ENCODE peak calls at places on chromosomes 2 and 18, in four cellular contexts. O, L, Q and P are unnamed samples.
A peak's percentile ranks its signal among the peaks of the same experiment; 100 is the strongest.

GRCh38 chr18:39167990-39168389 is 1602.4 kb upstream of the CELF4 start:
- DNase-seq in O (no peak), L (no peak), Q (no peak), P (no peak)

GRCh38 chr2:235762832-235763598 is 269.2 kb downstream of the AGAP1 start:
- DNase-seq in L (no peak), Q (no peak), O (no peak), P (no peak)

GRCh38 chr2:6423944-6424343 is 441.8 kb downstream of the CMPK2 start:
- DNase-seq in O (no peak), Q (no peak), L (no peak), P (no peak)

GRCh38 chr2:52882974-52883373 is 884.6 kb upstream of the CHAC2 start:
- DNase-seq in Q (no peak), L (no peak), O (no peak), P (no peak)

GRCh38 chr2:208222351-208222750 is 32.5 kb downstream of the IDH1 start:
- DNase-seq in O (no peak), Q (no peak), L (no peak), P (no peak)

GRCh38 chr2:16626497-16626896 is 39.1 kb downstream of the CYRIA start:
- DNase-seq in L (no peak), Q (no peak), O (no peak), P (no peak)

GRCh38 chr18:3710712-3711269 is 260.8 kb downstream of the TGIF1 start:
- DNase-seq in L (peak; percentile 36), O (no peak), Q (peak; percentile 67), P (peak; percentile 39)

GRCh38 chr2:238038203-238038602 is 22.6 kb upstream of the SCLY start:
- DNase-seq in O (no peak), Q (no peak), L (no peak), P (no peak)

GRCh38 chr18:79853303-79853992 is 55.7 kb downstream of the KCNG2 start:
- DNase-seq in L (no peak), Q (no peak), O (no peak), P (no peak)

GRCh38 chr2:127584047-127584446 is 48.6 kb downstream of the MYO7B start:
- DNase-seq in L (no peak), Q (no peak), O (no peak), P (no peak)

GRCh38 chr2:194343167-194343566 is 1313.9 kb upstream of the SLC39A10 start:
- DNase-seq in L (no peak), Q (no peak), O (no peak), P (no peak)

GRCh38 chr2:143083636-143084035 is 45.6 kb upstream of the ARHGAP15 start:
- DNase-seq in Q (no peak), O (no peak), L (no peak), P (peak; percentile 63)

GRCh38 chr2:181354626-181355025 is 102.6 kb upstream of the ITGA4 start:
- DNase-seq in L (no peak), Q (no peak), O (no peak), P (peak; percentile 73)

GRCh38 chr18:69008538-69008937 is 210.7 kb downstream of the CCDC102B start:
- DNase-seq in Q (no peak), O (no peak), L (no peak), P (no peak)

GRCh38 chr2:197168705-197169104 is 141.9 kb downstream of the ANKRD44 start:
- DNase-seq in Q (peak; percentile 30), L (no peak), O (peak; percentile 82), P (peak; percentile 47)

GRCh38 chr18:39611381-39612090 is 2045.9 kb upstream of the CELF4 start:
- DNase-seq in L (no peak), Q (no peak), O (no peak), P (peak; percentile 5)

GRCh38 chr2:53896864-53897263 is 37.1 kb upstream of the GPR75 start:
- DNase-seq in Q (no peak), O (no peak), L (no peak), P (peak; percentile 47)

GRCh38 chr18:36312806-36313395 is 15.4 kb downstream of the FHOD3 start:
- DNase-seq in L (no peak), O (peak; percentile 5), Q (no peak), P (peak; percentile 83)

GRCh38 chr2:127219716-127220090 is 396 bp downstream of the CYP27C1 start:
- DNase-seq in O (peak; percentile 62), Q (no peak), L (no peak), P (no peak)

GRCh38 chr2:151999058-151999457 is 99.8 kb downstream of the CACNB4 start:
- DNase-seq in Q (peak; percentile 54), O (peak; percentile 79), L (no peak), P (peak; percentile 45)

GRCh38 chr2:121902171-121902591 is 146.7 kb downstream of the TSN start:
- DNase-seq in Q (no peak), L (no peak), O (peak; percentile 67), P (no peak)

GRCh38 chr2:122960727-122961641 is 1064.1 kb upstream of the CNTNAP5 start:
- DNase-seq in O (no peak), L (no peak), Q (no peak), P (no peak)

GRCh38 chr2:112881217-112882000 is 29.6 kb upstream of the IL37 start:
- DNase-seq in L (no peak), Q (no peak), O (no peak), P (peak; percentile 96)

GRCh38 chr2:101558740-101559508 is 84.0 kb upstream of the RFX8 start:
- DNase-seq in L (no peak), O (no peak), Q (no peak), P (peak; percentile 80)

GRCh38 chr18:77262655-77263470 is 13.2 kb downstream of the GALR1 start:
- DNase-seq in L (peak; percentile 62), Q (no peak), O (no peak), P (no peak)

GRCh38 chr2:198657520-198658121 is 800.1 kb downstream of the SATB2 start:
- DNase-seq in Q (no peak), L (no peak), O (no peak), P (peak; percentile 17)

GRCh38 chr18:79361766-79362522 is 33.8 kb upstream of the NFATC1 start:
- DNase-seq in L (no peak), Q (no peak), O (peak; percentile 20), P (peak; percentile 16)

GRCh38 chr2:120436885-120437603 is 91.1 kb downstream of the INHBB start:
- DNase-seq in Q (peak; percentile 53), L (peak; percentile 57), O (peak; percentile 89), P (peak; percentile 18)

GRCh38 chr18:46536215-46536874 is 120.7 kb downstream of the LOXHD1 start:
- DNase-seq in O (no peak), L (no peak), Q (no peak), P (no peak)

GRCh38 chr2:133486706-133487305 is 81.5 kb downstream of the NCKAP5 start:
- DNase-seq in O (no peak), L (no peak), Q (no peak), P (peak; percentile 9)

GRCh38 chr2:121213386-121213785 is 71.6 kb downstream of the TFCP2L1 start:
- DNase-seq in O (no peak), L (no peak), Q (no peak), P (no peak)

GRCh38 chr2:189421644-189422043 is 19.6 kb upstream of the WDR75 start:
- DNase-seq in O (no peak), Q (no peak), L (no peak), P (peak; percentile 73)
- TF ChIP-seq CTCF in O (no peak), Q (no peak), L (no peak), P (no peak)

GRCh38 chr18:59763541-59764136 is 66.4 kb upstream of the CCBE1 start:
- DNase-seq in O (no peak), Q (no peak), L (no peak), P (no peak)
- TF ChIP-seq CTCF in O (no peak), Q (no peak), L (no peak), P (no peak)

GRCh38 chr2:137093116-137093515 is 327.8 kb downstream of the THSD7B start:
- DNase-seq in O (no peak), Q (no peak), L (no peak), P (no peak)

GRCh38 chr2:137096187-137096586 is 330.8 kb downstream of the THSD7B start:
- DNase-seq in O (no peak), L (no peak), Q (no peak), P (no peak)

GRCh38 chr2:137091704-137092103 is 326.4 kb downstream of the THSD7B start:
- DNase-seq in L (no peak), Q (no peak), O (no peak), P (no peak)

DNA sequence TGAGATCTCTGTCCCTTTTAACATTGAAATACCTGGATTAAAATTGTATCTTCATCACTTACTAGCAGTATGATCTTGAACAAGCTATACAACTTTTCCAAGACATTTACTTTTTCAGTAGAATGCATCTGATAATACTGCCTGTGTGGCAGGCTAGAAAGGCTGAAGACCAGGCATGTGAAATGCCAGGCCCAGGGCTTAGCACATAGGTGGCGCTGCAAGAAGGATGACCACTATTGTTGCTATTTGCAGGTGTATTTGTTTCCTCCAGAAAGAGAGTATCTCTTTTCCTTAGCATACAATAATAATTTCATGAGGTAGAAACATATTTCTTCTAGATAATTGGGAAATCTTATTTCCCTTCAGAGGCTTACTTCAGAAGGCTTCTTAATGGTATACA is 331.3 kb downstream of the THSD7B start:
- DNase-seq in L (no peak), Q (no peak), O (peak; percentile 37), P (no peak)
- TF ChIP-seq CTCF in L (no peak), Q (no peak), O (peak; percentile 75), P (no peak)

GRCh38 chr18:43271593-43272432 is 5.5 kb downstream of the SYT4 start:
- DNase-seq in L (no peak), O (no peak), Q (no peak), P (peak; percentile 77)
- TF ChIP-seq CTCF in L (peak; percentile 80), O (peak; percentile 90), Q (peak; percentile 98), P (peak; percentile 84)

GRCh38 chr18:27546991-27547390 is 361.9 kb upstream of the CHST9 start:
- DNase-seq in O (no peak), Q (no peak), L (no peak), P (no peak)

GRCh38 chr18:27544211-27544610 is 359.1 kb upstream of the CHST9 start:
- DNase-seq in Q (no peak), L (no peak), O (no peak), P (no peak)

GRCh38 chr18:27549335-27550039 is 364.4 kb upstream of the CHST9 start:
- DNase-seq in Q (no peak), L (no peak), O (no peak), P (no peak)
- TF ChIP-seq CTCF in Q (no peak), L (no peak), O (peak; percentile 36), P (no peak)

GRCh38 chr2:37020887-37021796 is 54.8 kb upstream of the STRN start:
- DNase-seq in O (no peak), Q (no peak), L (no peak), P (peak; percentile 66)

GRCh38 chr2:37029758-37030157 is 54.4 kb downstream of the HEATR5B start:
- DNase-seq in O (no peak), Q (no peak), L (no peak), P (no peak)

GRCh38 chr2:37020212-37020886 is 54.0 kb upstream of the STRN start:
- DNase-seq in O (no peak), Q (peak; percentile 71), L (no peak), P (peak; percentile 94)

DNA sequence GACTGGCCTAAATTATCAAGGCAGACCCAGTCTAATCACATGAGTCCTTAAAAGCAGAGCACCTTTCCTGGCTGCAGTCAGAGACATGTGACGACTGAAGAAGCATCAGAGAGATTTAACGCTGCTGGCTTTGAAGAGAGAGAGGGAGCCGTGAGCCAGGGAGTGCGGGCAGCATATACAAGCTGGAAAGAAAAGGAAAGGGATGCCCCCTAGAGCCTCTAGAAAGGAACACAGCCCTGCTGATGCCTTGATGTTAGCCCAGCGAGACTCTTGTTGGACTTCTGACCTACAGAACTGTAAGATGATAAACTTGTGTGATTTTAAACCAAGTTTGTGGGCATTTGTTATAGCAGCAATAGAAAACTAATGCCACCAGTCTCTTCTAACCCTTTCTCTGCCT is 58.1 kb downstream of the HEATR5B start:
- DNase-seq in O (peak; percentile 53), Q (no peak), L (no peak), P (no peak)
- TF ChIP-seq CTCF in O (peak; percentile 65), Q (no peak), L (no peak), P (no peak)

GRCh38 chr18:22332590-22332989 is 85.1 kb downstream of the CTAGE1 start:
- DNase-seq in Q (no peak), O (peak; percentile 82), L (no peak), P (no peak)
- TF ChIP-seq CTCF in Q (no peak), O (peak; percentile 76), L (no peak), P (peak; percentile 10)